ENCODE peak calls at places on chromosomes 5 and 9, in six cellular contexts. F is RWPE1; U is cardiac fibroblast; C is CD8-positive, alpha-beta T cell; T is neural progenitor cell; Z is progenitor cell of endocrine pancreas. W is an unnamed sample.
A peak's percentile ranks its signal among the peaks of the same experiment; 100 is the strongest.

GRCh38 chr9:5971740-5972139 is 43.7 kb downstream of the RANBP6 start:
- DNase-seq in T (no peak), C (no peak), U (peak; percentile 62), Z (no peak), F (peak; percentile 20), W (no peak)

GRCh38 chr5:44839018-44839681 is 30.4 kb downstream of the MRPS30 start:
- DNase-seq in Z (no peak), C (no peak), U (no peak), F (no peak), T (no peak), W (no peak)

GRCh38 chr5:167167191-167167590 is 1124.3 kb upstream of the WWC1 start:
- DNase-seq in T (no peak), F (peak; percentile 47), U (no peak), C (no peak), Z (no peak), W (no peak)

GRCh38 chr5:139407517-139407916 is 3.6 kb upstream of the SPATA24 start:
- DNase-seq in C (no peak), U (no peak), T (no peak), Z (no peak), F (no peak), W (no peak)

GRCh38 chr5:139494832-139495231 is 12.3 kb upstream of the STING1 start:
- DNase-seq in Z (no peak), C (no peak), F (no peak), U (peak; percentile 68), T (no peak), W (no peak)

GRCh38 chr9:132548971-132549649 is 33.3 kb upstream of the BARHL1 start:
- DNase-seq in C (no peak), T (no peak), U (peak; percentile 25), Z (no peak), F (no peak), W (no peak)

GRCh38 chr5:116455061-116455460 is 119.6 kb downstream of the SEMA6A start:
- DNase-seq in T (no peak), Z (no peak), C (no peak), F (no peak), U (peak; percentile 39), W (no peak)

GRCh38 chr5:160198886-160199409 is 30.4 kb upstream of the FABP6 start:
- DNase-seq in U (no peak), F (no peak), T (peak; percentile 19), C (no peak), Z (no peak), W (no peak)

GRCh38 chr9:109497193-109498165 is 628 bp downstream of the PTPN3 start:
- DNase-seq in Z (no peak), T (peak; percentile 49), F (peak; percentile 81), C (no peak), U (no peak), W (peak; percentile 43)

GRCh38 chr5:180799902-180800801 is 2.5 kb downstream of the MGAT1 start:
- DNase-seq in C (no peak), F (peak; percentile 84), U (peak; percentile 82), T (no peak), Z (no peak), W (no peak)

GRCh38 chr5:127961006-127961763 is 122.4 kb upstream of the SLC12A2 start:
- DNase-seq in C (no peak), Z (no peak), F (no peak), U (no peak), T (no peak), W (no peak)

GRCh38 chr5:9456435-9457042 is 89.3 kb downstream of the SEMA5A start:
- DNase-seq in U (peak; percentile 68), F (no peak), C (no peak), T (peak; percentile 55), Z (no peak), W (no peak)

GRCh38 chr5:378976-379742 is 57.6 kb downstream of the AHRR start:
- DNase-seq in F (no peak), C (no peak), Z (peak; percentile 1), T (no peak), U (peak; percentile 45), W (no peak)

GRCh38 chr5:159458217-159458711 is 128.0 kb upstream of the IL12B start:
- DNase-seq in C (no peak), U (no peak), T (no peak), Z (no peak), F (no peak), W (no peak)

GRCh38 chr9:4549751-4550295 is 59.6 kb downstream of the SLC1A1 start:
- DNase-seq in T (no peak), U (no peak), Z (no peak), C (no peak), F (no peak), W (no peak)

GRCh38 chr5:88880196-88880595 is 2.8 kb downstream of the MEF2C start:
- DNase-seq in Z (no peak), F (no peak), C (no peak), T (no peak), U (peak; percentile 26), W (no peak)

GRCh38 chr9:34653131-34653530 is 1.1 kb downstream of the IL11RA start:
- DNase-seq in U (peak; percentile 49), Z (no peak), F (no peak), C (no peak), T (no peak), W (no peak)

GRCh38 chr5:17327048-17327447 is 109.6 kb downstream of the BASP1 start:
- DNase-seq in C (no peak), U (no peak), T (no peak), F (no peak), Z (no peak), W (no peak)

GRCh38 chr9:127779136-127779981 is 893 bp upstream of the SH2D3C start:
- DNase-seq in U (peak; percentile 58), F (no peak), T (no peak), Z (no peak), C (peak; percentile 42), W (no peak)

GRCh38 chr5:55533806-55534435 is 843 bp downstream of the PLPP1 start:
- DNase-seq in T (peak; percentile 84), Z (no peak), F (peak; percentile 57), U (peak; percentile 42), C (no peak), W (peak; percentile 68)

GRCh38 chr9:14908221-14909206 is 1.7 kb downstream of the FREM1 start:
- DNase-seq in C (no peak), T (peak; percentile 32), F (no peak), U (no peak), Z (no peak), W (peak; percentile 9)

GRCh38 chr5:132011561-132012384 is at the start of gene ACSL6:
- DNase-seq in T (peak; percentile 76), Z (no peak), U (no peak), F (peak; percentile 49), C (peak; percentile 46), W (peak; percentile 73)

GRCh38 chr5:125205604-125206221 is 459.3 kb upstream of the ZNF608 start:
- DNase-seq in U (no peak), F (no peak), C (no peak), T (no peak), Z (no peak), W (no peak)

GRCh38 chr5:15384176-15384575 is 115.8 kb upstream of the FBXL7 start:
- DNase-seq in U (no peak), F (no peak), C (no peak), Z (no peak), T (no peak), W (no peak)

GRCh38 chr5:15385037-15385436 is 114.9 kb upstream of the FBXL7 start:
- DNase-seq in U (no peak), Z (no peak), T (no peak), F (no peak), C (no peak), W (no peak)

GRCh38 chr5:15383021-15383420 is 117.0 kb upstream of the FBXL7 start:
- DNase-seq in T (no peak), U (no peak), C (no peak), Z (no peak), F (no peak), W (no peak)

GRCh38 chr5:15384581-15384980 is 115.4 kb upstream of the FBXL7 start:
- DNase-seq in F (no peak), T (no peak), C (no peak), Z (no peak), U (no peak), W (no peak)

DNA sequence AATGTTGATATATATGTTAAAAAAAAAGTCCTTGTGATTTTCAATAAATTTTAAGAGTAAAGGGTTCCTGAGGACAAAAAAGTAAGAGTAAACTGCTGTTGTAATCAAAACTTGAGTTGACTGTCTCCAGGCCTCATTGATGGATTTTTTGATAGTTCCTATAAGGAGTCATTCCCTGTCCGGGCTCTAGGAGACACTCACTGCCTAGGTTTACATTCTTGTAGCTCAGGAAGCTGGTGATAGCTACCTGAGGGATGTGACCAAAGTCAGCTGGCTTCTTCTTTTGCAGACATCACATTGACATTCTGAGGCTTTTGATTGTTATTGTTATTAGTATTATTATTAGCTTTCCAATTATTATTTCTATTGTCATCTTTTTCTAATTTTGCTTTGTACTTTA is 116.5 kb upstream of the FBXL7 start:
- DNase-seq in U (peak; percentile 39), T (peak; percentile 42), C (no peak), F (no peak), Z (no peak), W (no peak)
- TF ChIP-seq CTCF in U (peak; percentile 40), T (peak; percentile 54), C (no peak), F (peak; percentile 38), Z (peak; percentile 38), W (no peak)

DNA sequence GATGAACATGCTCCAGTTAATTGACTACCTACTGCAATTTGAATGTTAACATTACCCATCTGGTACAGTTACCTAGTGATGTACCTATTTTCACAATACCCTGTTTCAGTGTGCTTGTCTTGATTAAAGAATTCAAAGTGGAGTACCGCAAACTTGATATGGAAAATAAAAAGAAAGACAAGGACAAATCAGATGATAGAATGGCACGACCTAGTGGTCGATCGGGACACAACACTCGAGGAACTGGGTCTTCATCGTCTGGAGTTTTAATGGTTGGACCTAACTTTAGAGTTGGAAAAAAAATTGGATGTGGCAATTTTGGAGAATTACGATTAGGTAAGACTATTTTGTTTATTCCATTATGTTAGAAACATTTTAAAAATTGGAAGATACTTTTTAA is 33.5 kb downstream of the CSNK1G3 start:
- DNase-seq in C (peak; percentile 25), U (peak; percentile 60), F (peak; percentile 6), T (peak; percentile 16), Z (no peak), W (no peak)
- TF ChIP-seq CTCF in C (peak; percentile 54), U (peak; percentile 55), F (peak; percentile 32), T (peak; percentile 53), Z (peak; percentile 51), W (peak; percentile 42)

DNA sequence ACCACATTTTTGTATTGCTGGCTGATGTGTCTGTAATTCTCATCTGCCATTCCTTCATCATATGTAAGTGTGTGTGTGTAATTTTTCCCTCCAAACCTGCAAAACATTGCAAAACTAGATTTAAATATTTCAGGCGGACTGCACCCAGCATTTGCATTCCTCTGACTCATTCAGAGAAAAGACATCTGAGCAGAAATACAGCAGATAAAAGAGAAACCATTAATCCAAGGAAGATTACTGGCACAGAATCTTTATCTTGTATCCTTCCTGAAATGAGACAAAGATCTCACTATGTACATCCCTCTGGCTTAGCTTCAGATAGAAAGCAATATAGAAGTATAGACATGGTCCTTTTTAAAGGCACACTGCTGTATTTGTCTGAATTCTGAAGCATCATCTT is 275.3 kb downstream of the TMEM38B start:
- DNase-seq in U (no peak), F (no peak), C (no peak), T (no peak), Z (no peak), W (no peak)
- TF ChIP-seq CTCF in U (no peak), F (no peak), C (no peak), T (no peak), Z (no peak), W (no peak)

DNA sequence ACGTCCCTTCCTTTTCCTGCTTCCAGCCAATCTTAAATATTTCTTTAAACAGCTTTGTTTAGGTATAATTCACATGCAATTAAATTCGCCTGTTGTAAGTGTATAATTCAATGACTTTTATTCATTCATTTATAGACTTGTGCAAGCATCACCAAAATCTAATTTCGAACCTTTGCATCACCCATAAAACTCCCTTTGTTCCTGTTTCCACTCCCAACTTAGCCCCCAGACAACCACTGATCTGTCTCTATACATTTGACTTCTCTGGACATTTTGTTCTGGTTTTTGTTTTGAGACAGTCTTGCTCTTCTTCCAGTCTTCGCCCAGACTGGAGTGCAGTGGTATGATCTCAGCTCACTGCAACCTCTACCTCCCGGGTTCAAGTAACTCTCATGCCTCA is 71.5 kb downstream of the NR6A1 start:
- DNase-seq in Z (no peak), C (no peak), T (no peak), F (no peak), U (no peak), W (no peak)
- TF ChIP-seq CTCF in Z (no peak), C (no peak), T (no peak), F (no peak), U (no peak), W (no peak)

W was measured in nephron progenitor cell.